ENCODE peak calls at places on chromosomes 11 and 22, in seven cellular contexts. G, U, Q, J, Y, D and S are unnamed samples.
A peak's percentile ranks its signal among the peaks of the same experiment; 100 is the strongest.

GRCh38 chr22:43993072-43993760 is 30.9 kb upstream of the PARVB start:
- DNase-seq in G (peak; percentile 57), U (peak; percentile 20), Q (peak; percentile 34), J (no peak), Y (peak; percentile 54), D (peak; percentile 65), S (no peak)

GRCh38 chr22:18970180-18970947 is 34.3 kb upstream of the PRODH start:
- DNase-seq in G (peak; percentile 88), U (no peak), Q (no peak), J (no peak), Y (no peak), D (no peak), S (no peak)

GRCh38 chr11:107370390-107370789 is 87.2 kb downstream of the CWF19L2 start:
- DNase-seq in G (no peak), U (no peak), Q (no peak), J (no peak), Y (no peak), D (no peak), S (no peak)

GRCh38 chr11:96426356-96427103 is 36.7 kb downstream of the JRKL start:
- DNase-seq in G (peak; percentile 41), U (no peak), Q (peak; percentile 27), J (no peak), Y (no peak), D (no peak), S (no peak)

GRCh38 chr22:50731811-50732624 is 6.0 kb upstream of the ACR start:
- DNase-seq in G (peak; percentile 75), U (no peak), Q (peak; percentile 28), J (peak; percentile 52), Y (peak; percentile 60), D (no peak), S (no peak)

GRCh38 chr11:134580635-134581025 is 168.6 kb upstream of the B3GAT1 start:
- DNase-seq in G (no peak), U (no peak), Q (no peak), J (peak; percentile 43), Y (no peak), D (peak; percentile 53), S (peak; percentile 72)

GRCh38 chr22:46054878-46055158 is 77.9 kb upstream of the WNT7B start:
- DNase-seq in G (no peak), U (no peak), Q (no peak), J (no peak), Y (no peak), D (no peak), S (no peak)

GRCh38 chr11:62694455-62695167 is 5.3 kb upstream of the LRRN4CL start:
- DNase-seq in G (peak; percentile 73), U (peak; percentile 75), Q (peak; percentile 70), J (peak; percentile 66), Y (peak; percentile 85), D (peak; percentile 91), S (peak; percentile 93)

GRCh38 chr11:123211134-123211879 is 16.3 kb upstream of the CLMP start:
- DNase-seq in G (no peak), U (no peak), Q (no peak), J (no peak), Y (no peak), D (no peak), S (no peak)

GRCh38 chr22:30830907-30831306 is 136.2 kb downstream of the OSBP2 start:
- DNase-seq in G (no peak), U (peak; percentile 24), Q (no peak), J (no peak), Y (peak; percentile 55), D (no peak), S (no peak)

GRCh38 chr11:102279641-102280170 is 37.6 kb upstream of the BIRC3 start:
- DNase-seq in G (no peak), U (peak; percentile 49), Q (peak; percentile 98), J (no peak), Y (no peak), D (no peak), S (no peak)

GRCh38 chr11:71356280-71356876 is 91.8 kb downstream of the DHCR7 start:
- DNase-seq in G (no peak), U (no peak), Q (no peak), J (no peak), Y (no peak), D (no peak), S (no peak)

GRCh38 chr11:59255281-59255680 is 42.6 kb upstream of the MPEG1 start:
- DNase-seq in G (no peak), U (no peak), Q (no peak), J (no peak), Y (no peak), D (no peak), S (peak; percentile 62)

GRCh38 chr11:107271425-107271824 is 186.2 kb downstream of the CWF19L2 start:
- DNase-seq in G (no peak), U (no peak), Q (no peak), J (no peak), Y (no peak), D (no peak), S (no peak)

GRCh38 chr11:61298663-61299244 is 3.6 kb upstream of the VWCE start:
- DNase-seq in G (no peak), U (no peak), Q (peak; percentile 96), J (no peak), Y (no peak), D (no peak), S (no peak)

GRCh38 chr11:134581121-134581626 is 169.1 kb upstream of the B3GAT1 start:
- DNase-seq in G (no peak), U (no peak), Q (no peak), J (no peak), Y (no peak), D (peak; percentile 28), S (peak; percentile 72)

GRCh38 chr11:86571273-86571948 is 101.0 kb downstream of the ME3 start:
- DNase-seq in G (peak; percentile 63), U (no peak), Q (peak; percentile 69), J (no peak), Y (no peak), D (no peak), S (peak; percentile 47)

GRCh38 chr11:31656051-31656450 is 146.5 kb downstream of the ELP4 start:
- DNase-seq in G (no peak), U (no peak), Q (no peak), J (no peak), Y (no peak), D (no peak), S (no peak)

GRCh38 chr11:124917115-124917637 is 1.9 kb upstream of the HEPN1 start:
- DNase-seq in G (no peak), U (no peak), Q (peak; percentile 16), J (no peak), Y (no peak), D (no peak), S (no peak)

GRCh38 chr22:25403752-25404471 is 160.6 kb upstream of the GRK3 start:
- DNase-seq in G (no peak), U (no peak), Q (peak; percentile 15), J (no peak), Y (no peak), D (peak; percentile 64), S (no peak)

GRCh38 chr11:60428517-60428916 is 855 bp upstream of the MS4A5 start:
- DNase-seq in G (no peak), U (no peak), Q (no peak), J (no peak), Y (no peak), D (no peak), S (no peak)

GRCh38 chr22:49211176-49211575 is 616.5 kb downstream of the BRD1 start:
- DNase-seq in G (no peak), U (no peak), Q (no peak), J (peak; percentile 36), Y (no peak), D (peak; percentile 15), S (no peak)
- H3K9me3 ChIP-seq in G (no peaks in the 10 kb centered on the region), U (no peaks in the 10 kb centered on the region), Q (no peaks in the 10 kb centered on the region), J (no peaks in the 10 kb centered on the region), Y (no peaks in the 10 kb centered on the region), D (no peaks in the 10 kb centered on the region), S (no peaks in the 10 kb centered on the region)

DNA sequence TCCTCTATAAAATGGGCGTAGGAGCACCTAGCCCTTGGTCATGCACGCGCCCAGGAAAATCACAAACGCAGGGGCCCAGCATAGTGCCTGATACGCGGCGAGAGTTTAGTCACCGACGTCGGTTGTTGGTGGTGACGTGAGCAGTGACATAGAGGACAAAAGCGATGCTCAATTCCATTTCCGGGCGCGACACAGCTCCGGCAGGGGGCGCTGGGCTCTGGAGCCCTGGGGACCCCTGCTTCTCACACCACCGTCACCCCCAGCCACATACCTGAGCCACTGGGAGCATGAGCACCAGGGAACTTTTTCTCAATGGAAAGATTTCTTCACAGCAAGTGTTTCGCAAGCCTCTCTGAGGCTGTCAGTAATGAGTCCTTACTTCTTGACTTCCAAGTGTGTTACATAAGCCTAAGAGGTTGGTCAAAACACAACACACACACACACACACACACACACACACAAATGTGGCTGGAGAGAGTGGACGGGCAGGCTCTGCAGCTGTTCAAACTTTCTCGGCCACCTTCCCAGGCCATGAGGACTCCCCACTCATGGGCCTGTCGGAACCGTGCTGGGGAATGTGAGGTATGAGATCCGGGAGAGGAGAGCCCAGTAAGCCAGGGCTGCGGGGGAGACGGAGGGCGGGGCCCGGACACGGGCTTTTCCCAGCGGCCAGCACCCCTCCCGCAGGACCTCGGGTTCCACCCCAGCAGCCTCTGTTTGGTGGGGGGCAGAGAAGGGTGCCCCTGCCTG is 36.9 kb upstream of the LINC01488 start:
- DNase-seq in G (peak; percentile 85), U (peak; percentile 91), Q (peak; percentile 21), J (peak; percentile 77), Y (no peak), D (peak; percentile 90), S (no peak)
- TF ChIP-seq POLR2AphosphoS5 in G (peak; percentile 47), U (peak; percentile 83), Q (no peak), J (peak; percentile 35), Y (peak; percentile 30), D (peak; percentile 57), S (peak; percentile 66)

GRCh38 chr11:19703211-19703610 is 9.4 kb upstream of the NAV2 start:
- DNase-seq in G (no peak), U (no peak), Q (no peak), J (no peak), Y (no peak), D (peak; percentile 87), S (no peak)

GRCh38 chr11:19702620-19703019 is 10.0 kb upstream of the NAV2 start:
- DNase-seq in G (no peak), U (no peak), Q (no peak), J (no peak), Y (no peak), D (no peak), S (no peak)

GRCh38 chr11:19704213-19704612 is 8.4 kb upstream of the NAV2 start:
- DNase-seq in G (no peak), U (no peak), Q (no peak), J (no peak), Y (no peak), D (no peak), S (no peak)

GRCh38 chr11:19698493-19699292 is 13.9 kb upstream of the NAV2 start:
- DNase-seq in G (no peak), U (no peak), Q (no peak), J (no peak), Y (no peak), D (peak; percentile 89), S (no peak)

DNA sequence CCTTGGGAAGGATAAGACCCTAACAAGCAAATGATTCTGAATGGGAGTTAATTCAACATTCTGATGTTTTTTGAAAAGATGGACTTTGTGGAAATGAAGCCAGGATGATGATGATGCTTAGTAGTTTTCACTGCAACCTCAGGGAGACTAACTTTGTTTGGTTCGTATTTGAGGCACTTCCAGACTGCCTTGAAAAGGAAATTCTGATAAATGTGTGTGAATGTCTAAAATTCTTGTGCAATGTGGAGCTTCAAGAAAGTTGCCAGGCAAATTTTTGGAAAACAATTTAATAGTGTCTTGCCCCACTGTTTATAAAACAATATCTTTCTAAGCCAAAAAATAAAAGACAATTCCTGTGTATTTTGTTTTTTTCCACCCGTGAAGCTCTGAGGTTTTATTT is 11.2 kb upstream of the NAV2 start:
- DNase-seq in G (no peak), U (no peak), Q (no peak), J (no peak), Y (no peak), D (no peak), S (no peak)
- H3K4me1 ChIP-seq in G (no peaks in the 10 kb centered on the region), U (no peaks in the 10 kb centered on the region), Q (no peaks in the 10 kb centered on the region), J (no peaks in the 10 kb centered on the region), Y (peaks cover 21% of the 10 kb centered on the region), D (peaks cover 82% of the 10 kb centered on the region), S (peaks cover 78% of the 10 kb centered on the region)

GRCh38 chr22:11629661-11630385 is 3898.2 kb upstream of the OR11H1 start:
- DNase-seq in G (no peak), U (no peak), Q (no peak), J (no peak), Y (no peak), D (no peak), S (peak; percentile 82)
- H3K9me3 ChIP-seq in G (peaks cover 2% of the 10 kb centered on the region), U (no peaks in the 10 kb centered on the region), Q (peaks cover 61% of the 10 kb centered on the region), J (peaks cover 62% of the 10 kb centered on the region), Y (peaks cover 60% of the 10 kb centered on the region), D (peaks cover 44% of the 10 kb centered on the region), S (no peaks in the 10 kb centered on the region)